ENCODE peak calls at places on chromosomes 11 and 22, in seven cellular contexts. I is heart right ventricle, H is fibroblast of mammary gland, P is sigmoid colon, V is HFF-Myc, C is A549, A is fibroblast of lung. Y is an unnamed sample.
A peak's percentile ranks its signal among the peaks of the same experiment; 100 is the strongest.

GRCh38 chr22:38318792-38319773 is 1.9 kb upstream of the CSNK1E start:
- DNase-seq in C (no peak), H (no peak), V (no peak), I (no peak), P (no peak), A (no peak), Y (no peak)

GRCh38 chr22:33099593-33099992 is 41.4 kb upstream of the SYN3 start:
- DNase-seq in C (no peak), V (no peak), A (no peak), P (no peak), I (no peak), H (no peak), Y (no peak)

GRCh38 chr22:16988257-16988656 is 19.8 kb downstream of the GAB4 start:
- DNase-seq in P (no peak), I (no peak), A (no peak), C (no peak), H (no peak), V (no peak), Y (no peak)

GRCh38 chr11:19686234-19686633 is 26.4 kb upstream of the NAV2 start:
- DNase-seq in H (no peak), I (no peak), C (no peak), V (no peak), P (no peak), A (no peak), Y (no peak)

GRCh38 chr11:84969103-84969502 is 658.0 kb downstream of the DLG2 start:
- DNase-seq in P (no peak), V (no peak), A (no peak), I (peak; percentile 10), C (no peak), H (peak; percentile 16), Y (peak; percentile 10)

GRCh38 chr11:13238879-13239514 is 38.6 kb upstream of the BMAL1 start:
- DNase-seq in C (peak; percentile 57), I (peak; percentile 31), H (peak; percentile 62), A (peak; percentile 57), V (no peak), P (no peak), Y (no peak)

GRCh38 chr11:70470127-70470526 is 71.8 kb downstream of the CTTN start:
- DNase-seq in I (no peak), A (peak; percentile 71), H (peak; percentile 24), P (peak; percentile 54), V (peak; percentile 19), C (no peak), Y (no peak)

GRCh38 chr11:2898366-2899079 is 12.9 kb upstream of the CDKN1C start:
- DNase-seq in P (peak; percentile 83), A (peak; percentile 90), I (peak; percentile 54), H (peak; percentile 91), C (no peak), V (peak; percentile 82), Y (peak; percentile 58)

GRCh38 chr22:18997306-18997924 is 61.3 kb upstream of the PRODH start:
- DNase-seq in P (no peak), A (no peak), V (no peak), C (no peak), H (no peak), I (no peak), Y (no peak)

GRCh38 chr11:112834277-112834755 is 126.9 kb upstream of the NCAM1 start:
- DNase-seq in A (no peak), C (no peak), V (no peak), H (no peak), P (peak; percentile 93), I (peak; percentile 74), Y (no peak)

GRCh38 chr11:34327804-34328631 is 29.8 kb downstream of the ABTB2 start:
- DNase-seq in V (no peak), C (no peak), I (peak; percentile 70), P (peak; percentile 82), A (peak; percentile 61), H (no peak), Y (no peak)
- H3K4me3 ChIP-seq in V (no peak overlapping the region), C (no peak overlapping the region), I (no peak overlapping the region), P (no peak overlapping the region), A (no peak overlapping the region), H (no peak overlapping the region), Y (no peak overlapping the region)

GRCh38 chr22:43147821-43148220 is 3.5 kb upstream of the TSPO start:
- DNase-seq in C (no peak), P (no peak), H (no peak), V (no peak), I (no peak), A (no peak), Y (no peak)
- H3K4me3 ChIP-seq in C (no peak overlapping the region), P (no peak overlapping the region), H (no peak overlapping the region), V (no peak overlapping the region), I (no peak overlapping the region), A (no peak overlapping the region), Y (no peak overlapping the region)

DNA sequence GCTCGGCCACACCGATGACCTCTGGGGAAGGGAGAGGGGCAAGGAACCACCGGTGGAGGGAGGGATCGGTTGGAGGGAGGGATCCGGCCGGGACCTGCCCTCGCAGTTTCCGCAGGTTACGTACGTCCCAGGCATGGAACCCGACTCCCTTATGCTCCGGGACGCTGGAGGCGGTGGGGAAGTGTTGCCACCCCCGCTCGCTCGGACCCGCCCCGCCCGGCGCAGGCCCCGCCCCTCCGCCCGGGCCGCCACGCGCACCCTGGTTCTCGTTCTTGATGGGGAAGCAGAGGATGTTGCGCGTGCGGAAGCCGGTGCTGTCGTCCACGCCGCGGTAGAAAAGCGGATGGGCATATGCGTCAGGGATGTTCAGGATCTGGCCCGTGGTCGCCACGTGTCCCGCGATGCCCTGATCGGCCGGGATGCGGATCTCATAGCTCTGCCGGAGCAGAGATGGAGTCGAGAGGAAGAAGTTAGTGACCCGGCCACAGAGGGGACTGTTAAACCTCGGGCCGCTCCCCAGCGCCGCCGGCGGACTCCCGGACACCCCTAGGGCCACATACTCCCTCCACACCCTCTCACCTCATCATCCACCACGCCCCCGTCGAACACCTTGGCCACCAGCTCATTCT is 89.8 kb downstream of the PDE2A start:
- DNase-seq in C (no peak), P (peak; percentile 83), A (peak; percentile 6), H (peak; percentile 38), I (peak; percentile 29), V (no peak), Y (no peak)
- H3K4me3 ChIP-seq in C (no peak overlapping the region), P (no peak overlapping the region), A (no peak overlapping the region), H (peak overlapping the region; percentile 2), I (peak overlapping the region; percentile 10), V (peak overlapping the region; percentile 17), Y (peak overlapping the region; percentile 34)

GRCh38 chr22:43009444-43009843 is 5.5 kb downstream of the PACSIN2 start:
- DNase-seq in H (no peak), V (no peak), C (no peak), A (no peak), P (no peak), I (no peak), Y (no peak)
- H3K4me3 ChIP-seq in H (no peak overlapping the region), V (no peak overlapping the region), C (no peak overlapping the region), A (no peak overlapping the region), P (no peak overlapping the region), I (no peak overlapping the region), Y (no peak overlapping the region)

GRCh38 chr11:4606231-4607015 is 1.6 kb downstream of the TRIM68 start:
- DNase-seq in A (peak; percentile 44), C (no peak), P (no peak), V (no peak), H (peak; percentile 43), I (no peak), Y (no peak)
- H3K4me3 ChIP-seq in A (peak overlapping the region; percentile 45), C (no peak overlapping the region), P (peak overlapping the region; percentile 69), V (no peak overlapping the region), H (no peak overlapping the region), I (no peak overlapping the region), Y (no peak overlapping the region)

Y was measured in AG04449.